ENCODE peak calls at places on chromosome 10, in seven cellular contexts. X is progenitor cell of endocrine pancreas, B is esophagus squamous epithelium, R is foreskin fibroblast, D is fibroblast of lung, T is IMR-90, U is GM12864. S is an unnamed sample.

GRCh38 chr10:79444243-79445119 is 943 bp downstream of the ZCCHC24 start:
- DNase-seq in T (peak; percentile 68), D (peak; percentile 60), R (peak; percentile 84), B (no peak), U (no peak), X (no peak), S (peak; percentile 51)

GRCh38 chr10:2575460-2575859 is 491.9 kb upstream of the PFKP start:
- DNase-seq in D (no peak), U (no peak), R (no peak), X (no peak), B (no peak), T (no peak), S (no peak)

GRCh38 chr10:99674762-99675161 is 15.5 kb downstream of the ENTPD7 start:
- DNase-seq in T (no peak), R (no peak), B (no peak), D (no peak), U (no peak), X (no peak), S (no peak)

GRCh38 chr10:79046991-79047874 is 21.5 kb upstream of the ZMIZ1 start:
- DNase-seq in U (no peak), D (no peak), X (no peak), R (no peak), T (no peak), B (no peak), S (no peak)

GRCh38 chr10:11197266-11197712 is 179.6 kb downstream of the CELF2 start:
- DNase-seq in X (no peak), U (no peak), T (no peak), B (no peak), D (no peak), R (peak; percentile 76), S (peak; percentile 77)

GRCh38 chr10:25766213-25766612 is 167.8 kb upstream of the MYO3A start:
- DNase-seq in B (no peak), U (no peak), D (no peak), X (no peak), T (no peak), R (no peak), S (no peak)

GRCh38 chr10:81473755-81474154 is 401.2 kb upstream of the NRG3 start:
- DNase-seq in U (no peak), T (no peak), D (no peak), R (no peak), B (no peak), X (no peak), S (no peak)

GRCh38 chr10:64503429-64503828 is 982.2 kb downstream of the REEP3 start:
- DNase-seq in R (no peak), X (no peak), T (no peak), U (no peak), D (no peak), B (no peak), S (no peak)

GRCh38 chr10:15436696-15437095 is 65.6 kb upstream of the FAM171A1 start:
- DNase-seq in D (peak; percentile 55), X (no peak), B (no peak), U (no peak), T (peak; percentile 22), R (no peak), S (no peak)

GRCh38 chr10:71831646-71832552 is 19.2 kb downstream of the PSAP start:
- DNase-seq in X (no peak), T (peak; percentile 54), B (no peak), R (peak; percentile 64), U (no peak), D (peak; percentile 57), S (no peak)

GRCh38 chr10:110827872-110828271 is 43.9 kb upstream of the PDCD4 start:
- DNase-seq in U (no peak), D (no peak), B (no peak), T (no peak), X (no peak), R (no peak), S (no peak)

GRCh38 chr10:132448248-132448731 is 51.3 kb downstream of the PWWP2B start:
- DNase-seq in D (no peak), B (no peak), T (no peak), R (no peak), X (no peak), U (no peak), S (peak; percentile 88)

GRCh38 chr10:6068422-6068821 is 6.3 kb upstream of the IL2RA start:
- DNase-seq in U (no peak), D (no peak), X (no peak), T (no peak), B (no peak), R (no peak), S (peak; percentile 71)

GRCh38 chr10:52283174-52283573 is 30.9 kb upstream of the DKK1 start:
- DNase-seq in R (peak; percentile 6), U (no peak), X (no peak), D (peak; percentile 13), B (no peak), T (peak; percentile 31), S (no peak)

GRCh38 chr10:118101501-118101900 is 54.8 kb upstream of the RAB11FIP2 start:
- DNase-seq in B (no peak), X (no peak), T (no peak), R (peak; percentile 6), U (no peak), D (peak; percentile 63), S (no peak)

GRCh38 chr10:14293516-14293915 is 37.2 kb downstream of the FRMD4A start:
- DNase-seq in B (no peak), U (no peak), X (no peak), D (no peak), T (peak; percentile 17), R (no peak), S (no peak)

GRCh38 chr10:115861864-115862263 is 411.1 kb downstream of the GFRA1 start:
- DNase-seq in X (no peak), D (peak; percentile 65), T (peak; percentile 67), R (peak; percentile 70), B (no peak), U (no peak), S (no peak)

GRCh38 chr10:63083904-63084689 is 49.0 kb upstream of the NRBF2 start:
- DNase-seq in D (peak; percentile 78), X (no peak), B (no peak), T (peak; percentile 77), R (peak; percentile 84), U (peak; percentile 53), S (no peak)

GRCh38 chr10:82811621-82812020 is 936.6 kb downstream of the NRG3 start:
- DNase-seq in R (peak; percentile 33), X (no peak), B (no peak), T (no peak), U (no peak), D (no peak), S (no peak)

GRCh38 chr10:21950566-21950965 is 53.0 kb downstream of the DNAJC1 start:
- DNase-seq in D (peak; percentile 53), X (no peak), R (no peak), U (no peak), B (no peak), T (no peak), S (no peak)

GRCh38 chr10:613661-614340 is 75.7 kb downstream of the DIP2C start:
- DNase-seq in B (no peak), R (no peak), X (no peak), T (no peak), D (no peak), U (no peak), S (no peak)

GRCh38 chr10:120634629-120635028 is 177.6 kb downstream of the PLPP4 start:
- DNase-seq in U (no peak), X (no peak), B (no peak), D (no peak), R (no peak), T (no peak), S (no peak)
- TF ChIP-seq CTCF in U (peak; percentile 49), X (peak; percentile 39), B (no peak), D (no peak), R (no peak), T (no peak), S (no peak)

GRCh38 chr10:43093423-43094090 is 16.7 kb downstream of the RET start:
- DNase-seq in D (no peak), U (no peak), R (peak; percentile 39), X (no peak), B (no peak), T (peak; percentile 6), S (no peak)
- TF ChIP-seq CTCF in D (no peak), U (no peak), R (no peak), X (peak; percentile 25), B (no peak), T (peak; percentile 18), S (no peak)

GRCh38 chr10:84213076-84213475 is 12.3 kb downstream of the LRIT2 start:
- DNase-seq in U (no peak), X (no peak), D (no peak), B (no peak), T (no peak), R (no peak), S (no peak)

GRCh38 chr10:84214046-84214572 is 11.2 kb downstream of the LRIT2 start:
- DNase-seq in U (no peak), B (no peak), R (no peak), T (no peak), D (no peak), X (no peak), S (no peak)

GRCh38 chr10:84216834-84217233 is 8.5 kb downstream of the LRIT2 start:
- DNase-seq in T (no peak), U (no peak), D (no peak), B (no peak), R (no peak), X (no peak), S (no peak)

GRCh38 chr10:84212015-84212414 is 13.3 kb downstream of the LRIT2 start:
- DNase-seq in D (no peak), B (no peak), T (no peak), U (no peak), R (no peak), X (no peak), S (no peak)

DNA sequence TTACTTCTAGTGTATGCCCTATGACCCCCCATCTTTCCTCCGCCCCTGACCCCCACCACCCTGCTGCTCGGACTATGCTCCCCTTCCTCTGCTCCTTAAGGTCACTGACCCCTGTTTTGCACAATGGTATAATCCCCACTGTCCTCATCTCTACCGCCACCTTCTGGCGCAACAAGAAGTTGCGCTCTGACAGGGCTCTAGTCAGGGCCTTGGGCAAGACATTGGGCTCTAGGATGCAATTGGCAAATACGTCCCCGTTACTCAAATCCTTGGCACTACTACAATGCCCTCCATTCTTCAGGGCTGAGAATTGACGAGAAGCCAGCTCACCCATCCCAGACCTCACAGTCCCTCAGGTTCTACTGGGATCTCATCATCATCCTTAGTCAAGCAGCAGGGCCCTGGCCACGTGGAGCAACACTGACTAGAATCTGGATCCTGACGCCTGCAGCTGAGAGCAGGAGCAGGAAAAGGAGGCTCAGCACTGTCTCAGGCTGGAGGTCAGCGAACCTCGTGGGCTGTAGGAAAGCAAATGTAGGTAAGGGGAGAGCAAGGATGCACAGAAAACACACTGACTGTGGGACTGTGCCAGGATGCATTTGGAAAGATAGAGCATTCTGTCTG is 10.6 kb downstream of the LRIT2 start:
- DNase-seq in B (no peak), D (no peak), T (no peak), X (no peak), U (no peak), R (no peak), S (no peak)
- TF ChIP-seq CTCF in B (peak; percentile 13), D (no peak), T (peak; percentile 19), X (peak; percentile 42), U (peak; percentile 77), R (peak; percentile 9), S (peak; percentile 66)

GRCh38 chr10:91643700-91644099 is 10.8 kb upstream of the PPP1R3C start:
- DNase-seq in U (no peak), B (no peak), T (no peak), R (peak; percentile 45), X (no peak), D (no peak), S (no peak)
- TF ChIP-seq CTCF in U (peak; percentile 20), B (peak; percentile 42), T (peak; percentile 26), R (no peak), X (peak; percentile 58), D (no peak), S (no peak)

S was measured in CD14-positive monocyte.